ENCODE peak calls at places on chromosomes 1 and 21, in seven cellular contexts. One of them, this sample, is unnamed.

GRCh38 chr1:114756949-114757454 is 782 bp downstream of the CSDE1 start:
- DNase-seq in GM12892: no peak
- DNase-seq in HepG2: peak; percentile 49
- DNase-seq in SK-N-SH: peak; percentile 38
- DNase-seq in K562: no peak
- DNase-seq in H1: no peak
- DNase-seq in GM12878: no peak
- DNase-seq in this sample: no peak

GRCh38 chr1:117009132-117009531 is 7.6 kb downstream of the CD101 start:
- DNase-seq in K562: no peak
- DNase-seq in HepG2: no peak
- DNase-seq in GM12878: no peak
- DNase-seq in GM12892: no peak
- DNase-seq in H1: no peak
- DNase-seq in SK-N-SH: no peak
- DNase-seq in this sample: no peak

GRCh38 chr1:96473791-96474452 is 247.7 kb upstream of the PTBP2 start:
- DNase-seq in H1: no peak
- DNase-seq in GM12892: no peak
- DNase-seq in K562: no peak
- DNase-seq in GM12878: no peak
- DNase-seq in HepG2: no peak
- DNase-seq in SK-N-SH: no peak
- DNase-seq in this sample: no peak

GRCh38 chr1:29825941-29826415 is 589.7 kb downstream of the PTPRU start:
- DNase-seq in H1: no peak
- DNase-seq in GM12892: no peak
- DNase-seq in K562: no peak
- DNase-seq in HepG2: no peak
- DNase-seq in GM12878: no peak
- DNase-seq in SK-N-SH: no peak
- DNase-seq in this sample: no peak

GRCh38 chr21:27429612-27430361 is 462.9 kb upstream of the ADAMTS5 start:
- DNase-seq in GM12878: no peak
- DNase-seq in GM12892: no peak
- DNase-seq in K562: no peak
- DNase-seq in HepG2: no peak
- DNase-seq in SK-N-SH: no peak
- DNase-seq in H1: no peak
- DNase-seq in this sample: no peak

GRCh38 chr1:193310569-193310968 is 124.2 kb upstream of the B3GALT2 start:
- DNase-seq in GM12892: no peak
- DNase-seq in SK-N-SH: no peak
- DNase-seq in H1: no peak
- DNase-seq in GM12878: no peak
- DNase-seq in K562: no peak
- DNase-seq in HepG2: peak; percentile 53
- DNase-seq in this sample: no peak

GRCh38 chr1:113859478-113860175 is 11.9 kb downstream of the PTPN22 start:
- DNase-seq in HepG2: no peak
- DNase-seq in GM12892: no peak
- DNase-seq in SK-N-SH: no peak
- DNase-seq in H1: no peak
- DNase-seq in K562: no peak
- DNase-seq in GM12878: peak; percentile 87
- DNase-seq in this sample: no peak

GRCh38 chr1:8200317-8201115 is 117.4 kb upstream of the SLC45A1 start:
- DNase-seq in K562: no peak
- DNase-seq in HepG2: peak; percentile 80
- DNase-seq in GM12878: no peak
- DNase-seq in GM12892: no peak
- DNase-seq in H1: no peak
- DNase-seq in SK-N-SH: no peak
- DNase-seq in this sample: no peak

GRCh38 chr1:192639607-192640368 is 3.8 kb downstream of the RGS13 start:
- DNase-seq in GM12878: peak; percentile 51
- DNase-seq in HepG2: no peak
- DNase-seq in GM12892: no peak
- DNase-seq in SK-N-SH: no peak
- DNase-seq in K562: no peak
- DNase-seq in H1: no peak
- DNase-seq in this sample: no peak

GRCh38 chr1:183630748-183631147 is 4.8 kb downstream of the ARPC5 start:
- DNase-seq in K562: no peak
- DNase-seq in GM12878: no peak
- DNase-seq in SK-N-SH: no peak
- DNase-seq in GM12892: no peak
- DNase-seq in H1: no peak
- DNase-seq in HepG2: no peak
- DNase-seq in this sample: no peak

GRCh38 chr1:153779781-153780541 is 4.8 kb downstream of the SLC27A3 start:
- DNase-seq in H1: no peak
- DNase-seq in GM12878: no peak
- DNase-seq in HepG2: no peak
- DNase-seq in GM12892: no peak
- DNase-seq in SK-N-SH: no peak
- DNase-seq in K562: no peak
- DNase-seq in this sample: no peak

GRCh38 chr1:6574025-6574620 is 5.7 kb upstream of the ZBTB48 start:
- DNase-seq in K562: no peak
- DNase-seq in HepG2: no peak
- DNase-seq in GM12878: no peak
- DNase-seq in H1: no peak
- DNase-seq in GM12892: no peak
- DNase-seq in SK-N-SH: no peak
- DNase-seq in this sample: no peak

GRCh38 chr1:55043726-55044125 is 4.4 kb downstream of the PCSK9 start:
- DNase-seq in K562: no peak
- DNase-seq in H1: no peak
- DNase-seq in GM12878: no peak
- DNase-seq in HepG2: no peak
- DNase-seq in GM12892: no peak
- DNase-seq in SK-N-SH: no peak
- DNase-seq in this sample: no peak

GRCh38 chr21:33587792-33588484 is 546 bp downstream of the DONSON start:
- DNase-seq in HepG2: no peak
- DNase-seq in H1: no peak
- DNase-seq in GM12878: no peak
- DNase-seq in K562: no peak
- DNase-seq in SK-N-SH: no peak
- DNase-seq in GM12892: peak; percentile 25
- DNase-seq in this sample: peak; percentile 16

GRCh38 chr1:206012086-206012859 is 9.1 kb upstream of the RAB7B start:
- DNase-seq in GM12892: no peak
- DNase-seq in SK-N-SH: no peak
- DNase-seq in HepG2: peak; percentile 29
- DNase-seq in K562: no peak
- DNase-seq in GM12878: peak; percentile 66
- DNase-seq in H1: no peak
- DNase-seq in this sample: no peak

DNA sequence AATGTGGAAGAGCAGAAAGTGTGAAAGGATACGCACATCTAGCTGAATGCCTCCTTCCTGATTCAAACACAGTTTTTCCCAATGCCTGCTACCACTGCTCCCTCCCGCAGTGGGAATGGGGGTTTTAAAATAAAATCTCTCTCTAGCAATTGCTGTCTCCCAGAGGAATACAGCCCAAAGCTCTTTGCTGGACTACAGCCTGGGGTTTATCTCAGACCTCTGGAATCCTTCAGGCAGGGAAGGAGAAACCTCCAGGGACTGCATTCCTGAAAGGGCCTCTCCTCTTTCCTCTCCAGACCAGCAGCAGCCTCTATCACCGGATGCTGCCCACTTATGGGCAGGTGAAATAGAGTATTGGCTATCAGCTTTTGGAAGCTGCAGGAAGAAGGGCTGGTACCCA is 6.3 kb downstream of the IER5 start:
- DNase-seq in SK-N-SH: no peak
- DNase-seq in GM12892: no peak
- DNase-seq in H1: no peak
- DNase-seq in GM12878: no peak
- DNase-seq in K562: no peak
- DNase-seq in HepG2: no peak
- DNase-seq in this sample: no peak
- TF ChIP-seq POLR2AphosphoS5 in SK-N-SH: peak; percentile 46
- TF ChIP-seq POLR2AphosphoS5 in GM12892: no peak
- TF ChIP-seq POLR2AphosphoS5 in H1: no peak
- TF ChIP-seq POLR2AphosphoS5 in GM12878: no peak
- TF ChIP-seq POLR2AphosphoS5 in K562: no peak
- TF ChIP-seq POLR2AphosphoS5 in HepG2: no peak
- TF ChIP-seq POLR2AphosphoS5 in this sample: no peak

GRCh38 chr1:70546726-70547125 is 135.7 kb downstream of the CTH start:
- DNase-seq in H1: no peak
- DNase-seq in GM12878: no peak
- DNase-seq in SK-N-SH: no peak
- DNase-seq in K562: no peak
- DNase-seq in HepG2: no peak
- DNase-seq in GM12892: no peak
- DNase-seq in this sample: no peak
- TF ChIP-seq TAF1 in H1: no peak
- TF ChIP-seq TAF1 in GM12878: no peak
- TF ChIP-seq TAF1 in SK-N-SH: no peak
- TF ChIP-seq TAF1 in K562: no peak
- TF ChIP-seq TAF1 in HepG2: no peak
- TF ChIP-seq TAF1 in GM12892: no peak
- TF ChIP-seq TAF1 in this sample: no peak

DNA sequence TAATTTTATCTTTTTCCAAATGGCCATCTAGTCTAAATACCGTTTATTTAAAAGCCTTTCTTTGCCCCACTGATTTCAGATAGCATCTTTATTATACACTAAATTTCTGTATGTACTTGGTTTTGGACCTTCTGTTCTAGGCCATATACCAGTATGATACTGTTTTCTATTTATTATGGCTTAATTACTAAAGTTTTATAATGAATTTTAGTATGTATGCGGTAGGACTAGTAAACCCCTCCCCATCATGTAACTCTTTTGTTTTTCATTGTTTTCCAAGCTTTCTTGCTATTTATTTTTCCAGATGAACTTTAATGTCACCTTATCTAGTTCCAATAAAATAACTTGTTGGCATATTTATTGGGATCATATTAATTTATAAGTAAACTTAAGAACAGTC is 29.9 kb downstream of the KLHL20 start:
- DNase-seq in GM12878: no peak
- DNase-seq in K562: no peak
- DNase-seq in GM12892: no peak
- DNase-seq in SK-N-SH: no peak
- DNase-seq in HepG2: no peak
- DNase-seq in H1: no peak
- DNase-seq in this sample: no peak
- TF ChIP-seq POLR2AphosphoS5 in GM12878: no peak
- TF ChIP-seq POLR2AphosphoS5 in K562: no peak
- TF ChIP-seq POLR2AphosphoS5 in GM12892: no peak
- TF ChIP-seq POLR2AphosphoS5 in SK-N-SH: no peak
- TF ChIP-seq POLR2AphosphoS5 in HepG2: no peak
- TF ChIP-seq POLR2AphosphoS5 in H1: no peak
- TF ChIP-seq POLR2AphosphoS5 in this sample: no peak

DNA sequence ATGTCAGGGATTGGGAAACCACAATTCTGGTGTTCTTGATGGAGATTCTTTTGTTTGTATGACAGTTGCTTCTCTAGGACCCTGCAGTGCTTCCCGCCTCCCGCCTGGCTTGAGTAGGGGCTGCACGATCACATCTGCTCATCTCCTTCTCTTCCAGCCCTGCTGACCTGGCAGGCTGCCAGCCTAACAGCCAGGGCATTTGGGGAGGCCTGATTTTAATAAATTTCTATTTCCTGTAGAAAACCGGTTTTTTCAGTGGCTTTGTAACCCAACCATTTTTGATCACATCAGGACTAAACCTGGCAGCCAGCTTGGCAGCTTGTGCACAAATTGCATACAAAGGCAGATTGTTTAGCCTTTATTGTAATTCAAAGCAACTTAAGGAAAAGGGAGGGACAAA is 78.9 kb downstream of the UBE2U start:
- DNase-seq in H1: no peak
- DNase-seq in GM12892: no peak
- DNase-seq in SK-N-SH: peak; percentile 89
- DNase-seq in K562: no peak
- DNase-seq in HepG2: no peak
- DNase-seq in GM12878: no peak
- DNase-seq in this sample: no peak
- TF ChIP-seq TAF1 in H1: no peak
- TF ChIP-seq TAF1 in GM12892: no peak
- TF ChIP-seq TAF1 in SK-N-SH: no peak
- TF ChIP-seq TAF1 in K562: no peak
- TF ChIP-seq TAF1 in HepG2: no peak
- TF ChIP-seq TAF1 in GM12878: no peak
- TF ChIP-seq TAF1 in this sample: no peak

DNA sequence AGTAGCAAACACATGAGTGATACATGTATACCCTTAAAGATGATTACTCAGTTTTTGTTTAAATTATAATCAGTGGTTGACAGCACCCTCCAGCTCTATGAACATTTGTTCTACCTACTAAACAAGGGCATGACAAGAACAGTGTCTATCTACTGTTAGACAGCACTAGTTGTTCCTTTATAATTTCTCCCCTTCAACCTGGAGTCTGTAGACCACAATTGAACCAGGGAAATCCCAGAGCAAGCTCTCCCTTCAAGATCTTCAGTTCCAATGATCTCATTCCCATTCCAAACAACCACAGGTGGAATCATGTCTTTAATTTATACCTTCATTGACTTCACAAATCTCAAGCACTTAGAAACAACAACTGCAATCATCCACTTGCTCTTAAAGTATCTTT is 216.1 kb downstream of the HHIPL2 start:
- DNase-seq in K562: no peak
- DNase-seq in GM12892: no peak
- DNase-seq in HepG2: no peak
- DNase-seq in GM12878: no peak
- DNase-seq in H1: no peak
- DNase-seq in SK-N-SH: no peak
- DNase-seq in this sample: no peak
- TF ChIP-seq POLR2AphosphoS5 in K562: no peak
- TF ChIP-seq POLR2AphosphoS5 in GM12892: no peak
- TF ChIP-seq POLR2AphosphoS5 in HepG2: no peak
- TF ChIP-seq POLR2AphosphoS5 in GM12878: no peak
- TF ChIP-seq POLR2AphosphoS5 in H1: no peak
- TF ChIP-seq POLR2AphosphoS5 in SK-N-SH: no peak
- TF ChIP-seq POLR2AphosphoS5 in this sample: no peak